ENCODE peak calls at places on chromosomes 13 and 19, in six cellular contexts. A, Y, C, Q, K and X are unnamed samples.

GRCh38 chr19:54464044-54464623 is 556 bp upstream of the LENG9 start:
- DNase-seq in A (peak), Y (peak), C (peak), Q (peak), K (peak), X (peak)

GRCh38 chr13:41915096-41915495 is 45.8 kb downstream of the VWA8 start:
- DNase-seq in A (no peak), Y (no peak), C (no peak), Q (no peak), K (no peak), X (no peak)

GRCh38 chr19:632228-633067 is 889 bp downstream of the POLRMT start:
- DNase-seq in A (no peak), Y (no peak), C (peak), Q (no peak), K (peak), X (no peak)

GRCh38 chr19:50844296-50844935 is 10.3 kb upstream of the KLK3 start:
- DNase-seq in A (no peak), Y (no peak), C (no peak), Q (no peak), K (no peak), X (no peak)

GRCh38 chr13:99740261-99740979 is 231.1 kb downstream of the ZIC5 start:
- DNase-seq in A (no peak), Y (no peak), C (no peak), Q (no peak), K (no peak), X (no peak)

GRCh38 chr19:33621065-33621785 is 528 bp upstream of the CHST8 start:
- DNase-seq in A (no peak), Y (no peak), C (no peak), Q (no peak), K (no peak), X (no peak)

GRCh38 chr19:14127176-14127575 is 9.2 kb downstream of the ASF1B start:
- DNase-seq in A (no peak), Y (no peak), C (no peak), Q (peak), K (no peak), X (no peak)

GRCh38 chr19:45901432-45901903 is 945 bp downstream of the MYPOP start:
- DNase-seq in A (no peak), Y (peak), C (no peak), Q (no peak), K (no peak), X (no peak)

GRCh38 chr19:55179570-55180484 is at the start of gene SYT5:
- DNase-seq in A (no peak), Y (no peak), C (peak), Q (no peak), K (peak), X (no peak)

GRCh38 chr19:17325881-17326594 is 8.6 kb downstream of the ANO8 start:
- DNase-seq in A (peak), Y (no peak), C (no peak), Q (no peak), K (no peak), X (no peak)

GRCh38 chr19:4416268-4416667 is 13.8 kb downstream of the CHAF1A start:
- DNase-seq in A (no peak), Y (no peak), C (no peak), Q (no peak), K (no peak), X (no peak)

GRCh38 chr19:4414800-4415251 is 12.4 kb downstream of the CHAF1A start:
- DNase-seq in A (no peak), Y (no peak), C (peak), Q (no peak), K (no peak), X (no peak)

GRCh38 chr19:4413588-4413987 is 11.1 kb downstream of the CHAF1A start:
- DNase-seq in A (no peak), Y (no peak), C (no peak), Q (no peak), K (no peak), X (no peak)

GRCh38 chr19:4414144-4414799 is 11.8 kb downstream of the CHAF1A start:
- DNase-seq in A (no peak), Y (no peak), C (peak), Q (no peak), K (no peak), X (no peak)

GRCh38 chr19:4415352-4415751 is 12.9 kb downstream of the CHAF1A start:
- DNase-seq in A (no peak), Y (no peak), C (peak), Q (no peak), K (no peak), X (no peak)
- H3K4me3 ChIP-seq in A (no peak), Y (no peak), C (no peak), Q (no peak), K (no peak), X (no peak)

GRCh38 chr19:15404780-15405211 is 14.0 kb downstream of the AKAP8L start:
- DNase-seq in A (peak), Y (no peak), C (no peak), Q (no peak), K (no peak), X (no peak)
- H3K27ac ChIP-seq in A (peak), Y (no peak), C (no peak), Q (peak), K (no peak), X (no peak)

GRCh38 chr19:15197275-15198005 is 3.4 kb downstream of the NOTCH3 start:
- DNase-seq in A (peak), Y (no peak), C (no peak), Q (no peak), K (no peak), X (no peak)
- H3K4me3 ChIP-seq in A (peak), Y (no peak), C (no peak), Q (peak), K (no peak), X (no peak)

GRCh38 chr13:89372193-89372592 is 1701.0 kb downstream of the SLITRK5 start:
- DNase-seq in A (no peak), Y (no peak), C (no peak), Q (no peak), K (no peak), X (no peak)
- H3K27ac ChIP-seq in A (no peak), Y (no peak), C (no peak), Q (no peak), K (no peak), X (no peak)

DNA sequence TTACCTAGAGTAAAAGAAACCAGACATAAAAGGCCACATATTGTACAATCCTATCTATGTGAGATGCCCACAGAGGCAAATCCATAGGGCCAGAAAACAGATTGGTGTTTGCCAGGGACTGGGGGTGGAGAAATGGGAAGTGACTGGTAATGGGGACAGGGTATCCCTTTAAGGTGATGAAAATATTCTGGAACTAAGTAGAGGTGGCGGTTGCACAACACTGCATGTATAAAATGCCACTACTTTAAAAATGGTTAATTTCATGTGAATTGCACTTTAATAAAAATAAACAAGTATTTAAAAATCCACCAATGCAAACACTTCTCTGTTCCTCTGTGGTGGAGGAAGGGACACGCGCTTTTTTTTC is 41.5 kb upstream of the KLF2 start:
- DNase-seq in A (no peak), Y (no peak), C (no peak), Q (no peak), K (no peak), X (no peak)
- H3K4me3 ChIP-seq in A (peak), Y (peak), C (no peak), Q (peak), K (no peak), X (no peak)

GRCh38 chr19:2087621-2088100 is 8.5 kb downstream of the MOB3A start:
- DNase-seq in A (no peak), Y (no peak), C (no peak), Q (peak), K (no peak), X (no peak)
- H3K27ac ChIP-seq in A (peak), Y (peak), C (peak), Q (peak), K (peak), X (no peak)

DNA sequence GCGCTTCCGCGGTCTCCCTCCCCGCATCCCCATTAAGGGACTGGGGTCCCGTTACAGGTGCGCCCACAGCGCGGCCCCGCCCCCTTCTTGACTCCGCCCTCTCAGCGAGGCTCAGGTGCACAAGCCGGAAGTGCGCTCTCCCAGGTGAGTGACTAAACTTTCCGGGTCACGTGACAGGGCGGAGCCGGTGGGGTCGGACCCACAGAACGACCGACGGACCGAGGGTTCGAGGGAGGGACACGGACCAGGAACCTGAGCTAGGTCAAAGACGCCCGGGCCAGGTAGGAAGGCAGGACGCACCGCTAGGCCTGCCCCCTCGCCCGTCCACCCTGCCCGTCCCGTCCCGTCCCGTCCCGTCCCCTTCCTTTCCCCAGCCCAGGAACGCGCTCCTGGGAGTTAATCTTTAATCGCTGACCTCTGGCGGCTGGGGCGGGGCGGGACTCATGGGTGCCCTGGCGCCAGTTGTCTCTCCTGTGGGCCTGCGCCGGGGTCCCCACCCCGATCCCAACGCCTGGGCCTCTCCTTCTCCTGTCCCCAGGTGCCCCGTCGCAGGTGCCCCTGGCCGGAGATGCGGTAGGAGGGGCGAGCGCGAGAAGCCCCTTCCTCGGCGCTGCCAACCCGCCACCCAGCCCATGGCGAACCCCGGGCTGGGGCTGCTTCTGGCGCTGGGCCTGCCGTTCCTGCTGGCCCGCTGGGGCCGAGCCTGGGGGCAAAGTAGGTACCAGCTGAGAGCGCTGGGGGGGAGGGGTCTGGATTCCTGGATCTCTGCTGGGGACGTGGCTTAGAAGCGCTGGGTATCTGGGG is at the start of gene CRB3:
- DNase-seq in A (no peak), Y (no peak), C (peak), Q (no peak), K (peak), X (peak)
- H3K4me3 ChIP-seq in A (no peak), Y (peak), C (peak), Q (no peak), K (peak), X (peak)

GRCh38 chr13:73061478-73062275 is 2.9 kb downstream of the KLF5 start:
- DNase-seq in A (no peak), Y (no peak), C (peak), Q (no peak), K (no peak), X (no peak)

GRCh38 chr13:73060251-73061160 is 1.7 kb downstream of the KLF5 start:
- DNase-seq in A (no peak), Y (no peak), C (peak), Q (peak), K (no peak), X (no peak)

GRCh38 chr13:73064991-73065390 is 6.2 kb downstream of the KLF5 start:
- DNase-seq in A (no peak), Y (no peak), C (peak), Q (no peak), K (no peak), X (no peak)

GRCh38 chr13:73063166-73063565 is 4.4 kb downstream of the KLF5 start:
- DNase-seq in A (no peak), Y (no peak), C (peak), Q (no peak), K (no peak), X (no peak)

GRCh38 chr13:73062368-73062767 is 3.6 kb downstream of the KLF5 start:
- DNase-seq in A (no peak), Y (no peak), C (peak), Q (no peak), K (no peak), X (no peak)
- H3K27ac ChIP-seq in A (no peak), Y (no peak), C (peak), Q (no peak), K (peak), X (no peak)